ENCODE peak calls at places on chromosomes 11 and 22, in ten cellular contexts. One of them, this sample, is unnamed.

GRCh38 chr11:44763111-44763820 is 36.5 kb downstream of the TSPAN18 start:
- DNase-seq in HepG2: no peak
- DNase-seq in transverse colon: no peak
- DNase-seq in K562: no peak
- DNase-seq in GM23338: no peak
- DNase-seq in esophagus muscularis mucosa: no peak
- DNase-seq in sigmoid colon: peak; percentile 35
- DNase-seq in HCT116: no peak
- DNase-seq in suprapubic skin: no peak
- DNase-seq in stomach: no peak
- DNase-seq in this sample: no peak

GRCh38 chr11:73996161-73996747 is 12.6 kb downstream of the UCP3 start:
- DNase-seq in HCT116: no peak
- DNase-seq in GM23338: no peak
- DNase-seq in esophagus muscularis mucosa: no peak
- DNase-seq in suprapubic skin: no peak
- DNase-seq in HepG2: no peak
- DNase-seq in K562: no peak
- DNase-seq in stomach: no peak
- DNase-seq in sigmoid colon: peak; percentile 8
- DNase-seq in transverse colon: peak; percentile 25
- DNase-seq in this sample: no peak

GRCh38 chr11:79076526-79077115 is 364.2 kb downstream of the TENM4 start:
- DNase-seq in sigmoid colon: no peak
- DNase-seq in stomach: peak; percentile 50
- DNase-seq in esophagus muscularis mucosa: no peak
- DNase-seq in K562: peak; percentile 55
- DNase-seq in transverse colon: peak; percentile 47
- DNase-seq in GM23338: peak; percentile 75
- DNase-seq in suprapubic skin: no peak
- DNase-seq in HCT116: peak; percentile 32
- DNase-seq in HepG2: peak; percentile 30
- DNase-seq in this sample: no peak

GRCh38 chr22:41579297-41579996 is 10.2 kb downstream of the PMM1 start:
- DNase-seq in sigmoid colon: no peak
- DNase-seq in esophagus muscularis mucosa: no peak
- DNase-seq in stomach: no peak
- DNase-seq in GM23338: no peak
- DNase-seq in HepG2: no peak
- DNase-seq in suprapubic skin: no peak
- DNase-seq in K562: no peak
- DNase-seq in HCT116: no peak
- DNase-seq in transverse colon: no peak
- DNase-seq in this sample: no peak

GRCh38 chr11:12287009-12287373 is 90.4 kb upstream of the PARVA start:
- DNase-seq in transverse colon: peak; percentile 35
- DNase-seq in suprapubic skin: peak; percentile 51
- DNase-seq in GM23338: no peak
- DNase-seq in HCT116: peak; percentile 47
- DNase-seq in K562: no peak
- DNase-seq in HepG2: peak; percentile 36
- DNase-seq in esophagus muscularis mucosa: peak; percentile 91
- DNase-seq in stomach: peak; percentile 24
- DNase-seq in sigmoid colon: peak; percentile 87
- DNase-seq in this sample: no peak

GRCh38 chr11:73716153-73717056 is 44.5 kb downstream of the RAB6A start:
- DNase-seq in transverse colon: no peak
- DNase-seq in sigmoid colon: no peak
- DNase-seq in HCT116: no peak
- DNase-seq in HepG2: peak; percentile 4
- DNase-seq in GM23338: no peak
- DNase-seq in stomach: no peak
- DNase-seq in esophagus muscularis mucosa: no peak
- DNase-seq in suprapubic skin: no peak
- DNase-seq in K562: no peak
- DNase-seq in this sample: no peak

GRCh38 chr11:81804858-81805257 is 928.8 kb downstream of the FAM181B start:
- DNase-seq in esophagus muscularis mucosa: no peak
- DNase-seq in HCT116: no peak
- DNase-seq in stomach: no peak
- DNase-seq in HepG2: no peak
- DNase-seq in sigmoid colon: no peak
- DNase-seq in suprapubic skin: no peak
- DNase-seq in transverse colon: no peak
- DNase-seq in K562: no peak
- DNase-seq in GM23338: no peak
- DNase-seq in this sample: no peak

GRCh38 chr11:24588075-24588474 is 91.2 kb downstream of the LUZP2 start:
- DNase-seq in suprapubic skin: no peak
- DNase-seq in esophagus muscularis mucosa: no peak
- DNase-seq in K562: no peak
- DNase-seq in stomach: no peak
- DNase-seq in HCT116: no peak
- DNase-seq in HepG2: no peak
- DNase-seq in transverse colon: no peak
- DNase-seq in sigmoid colon: no peak
- DNase-seq in GM23338: no peak
- DNase-seq in this sample: no peak

GRCh38 chr11:44574620-44575287 is 9.3 kb downstream of the CD82 start:
- DNase-seq in suprapubic skin: no peak
- DNase-seq in GM23338: no peak
- DNase-seq in HepG2: no peak
- DNase-seq in transverse colon: no peak
- DNase-seq in HCT116: no peak
- DNase-seq in K562: no peak
- DNase-seq in stomach: peak; percentile 53
- DNase-seq in sigmoid colon: no peak
- DNase-seq in esophagus muscularis mucosa: no peak
- DNase-seq in this sample: peak; percentile 72

GRCh38 chr11:3132271-3132781 is 32.8 kb downstream of the OSBPL5 start:
- DNase-seq in transverse colon: peak; percentile 4
- DNase-seq in K562: no peak
- DNase-seq in HepG2: no peak
- DNase-seq in esophagus muscularis mucosa: no peak
- DNase-seq in stomach: no peak
- DNase-seq in GM23338: no peak
- DNase-seq in HCT116: no peak
- DNase-seq in suprapubic skin: peak; percentile 57
- DNase-seq in sigmoid colon: peak; percentile 46
- DNase-seq in this sample: no peak

GRCh38 chr22:44085743-44086741 is 61.9 kb downstream of the PARVB start:
- DNase-seq in suprapubic skin: no peak
- DNase-seq in esophagus muscularis mucosa: peak; percentile 94
- DNase-seq in GM23338: peak; percentile 77
- DNase-seq in sigmoid colon: peak; percentile 90
- DNase-seq in HCT116: peak; percentile 52
- DNase-seq in stomach: peak; percentile 85
- DNase-seq in K562: peak; percentile 17
- DNase-seq in transverse colon: peak; percentile 72
- DNase-seq in HepG2: peak; percentile 43
- DNase-seq in this sample: no peak

GRCh38 chr11:128297111-128297651 is 290.2 kb downstream of the ETS1 start:
- DNase-seq in GM23338: no peak
- DNase-seq in suprapubic skin: no peak
- DNase-seq in esophagus muscularis mucosa: no peak
- DNase-seq in sigmoid colon: no peak
- DNase-seq in HCT116: no peak
- DNase-seq in HepG2: no peak
- DNase-seq in K562: no peak
- DNase-seq in stomach: peak; percentile 30
- DNase-seq in transverse colon: no peak
- DNase-seq in this sample: no peak

GRCh38 chr11:18668131-18668530 is 30.4 kb upstream of the TMEM86A start:
- DNase-seq in GM23338: peak; percentile 8
- DNase-seq in K562: no peak
- DNase-seq in transverse colon: no peak
- DNase-seq in suprapubic skin: no peak
- DNase-seq in sigmoid colon: no peak
- DNase-seq in stomach: no peak
- DNase-seq in HepG2: no peak
- DNase-seq in esophagus muscularis mucosa: no peak
- DNase-seq in HCT116: no peak
- DNase-seq in this sample: no peak

GRCh38 chr22:46622081-46622521 is 1.9 kb downstream of the GRAMD4 start:
- DNase-seq in GM23338: no peak
- DNase-seq in HepG2: no peak
- DNase-seq in sigmoid colon: peak; percentile 81
- DNase-seq in esophagus muscularis mucosa: no peak
- DNase-seq in suprapubic skin: no peak
- DNase-seq in K562: no peak
- DNase-seq in transverse colon: no peak
- DNase-seq in stomach: no peak
- DNase-seq in HCT116: no peak
- DNase-seq in this sample: no peak

GRCh38 chr11:128663824-128664223 is 30.0 kb upstream of the FLI1 start:
- DNase-seq in esophagus muscularis mucosa: no peak
- DNase-seq in GM23338: no peak
- DNase-seq in HCT116: no peak
- DNase-seq in stomach: no peak
- DNase-seq in K562: no peak
- DNase-seq in sigmoid colon: no peak
- DNase-seq in HepG2: no peak
- DNase-seq in transverse colon: no peak
- DNase-seq in suprapubic skin: no peak
- DNase-seq in this sample: no peak

GRCh38 chr11:57210731-57211335 is 26.2 kb downstream of the APLNR start:
- DNase-seq in K562: no peak
- DNase-seq in esophagus muscularis mucosa: no peak
- DNase-seq in stomach: no peak
- DNase-seq in transverse colon: no peak
- DNase-seq in HepG2: no peak
- DNase-seq in suprapubic skin: no peak
- DNase-seq in HCT116: no peak
- DNase-seq in GM23338: peak; percentile 9
- DNase-seq in sigmoid colon: no peak
- DNase-seq in this sample: no peak

GRCh38 chr11:120179071-120179672 is 31.7 kb upstream of the OAF start:
- DNase-seq in GM23338: no peak
- DNase-seq in sigmoid colon: no peak
- DNase-seq in suprapubic skin: peak; percentile 49
- DNase-seq in esophagus muscularis mucosa: peak; percentile 74
- DNase-seq in K562: no peak
- DNase-seq in stomach: no peak
- DNase-seq in HCT116: no peak
- DNase-seq in HepG2: no peak
- DNase-seq in transverse colon: no peak
- DNase-seq in this sample: no peak

GRCh38 chr11:111269146-111269868 is 23.8 kb downstream of the POU2AF2 start:
- DNase-seq in esophagus muscularis mucosa: peak; percentile 14
- DNase-seq in HepG2: peak; percentile 81
- DNase-seq in sigmoid colon: no peak
- DNase-seq in GM23338: no peak
- DNase-seq in transverse colon: no peak
- DNase-seq in HCT116: no peak
- DNase-seq in stomach: no peak
- DNase-seq in suprapubic skin: no peak
- DNase-seq in K562: no peak
- DNase-seq in this sample: no peak
- TF ChIP-seq POLR2AphosphoS5 in esophagus muscularis mucosa: no peak
- TF ChIP-seq POLR2AphosphoS5 in HepG2: no peak
- TF ChIP-seq POLR2AphosphoS5 in sigmoid colon: no peak
- TF ChIP-seq POLR2AphosphoS5 in GM23338: no peak
- TF ChIP-seq POLR2AphosphoS5 in transverse colon: no peak
- TF ChIP-seq POLR2AphosphoS5 in HCT116: no peak
- TF ChIP-seq POLR2AphosphoS5 in stomach: no peak
- TF ChIP-seq POLR2AphosphoS5 in suprapubic skin: no peak
- TF ChIP-seq POLR2AphosphoS5 in K562: no peak
- TF ChIP-seq POLR2AphosphoS5 in this sample: no peak

GRCh38 chr11:104799251-104799650 is 99.0 kb downstream of the CASP12 start:
- DNase-seq in GM23338: no peak
- DNase-seq in transverse colon: no peak
- DNase-seq in K562: no peak
- DNase-seq in esophagus muscularis mucosa: no peak
- DNase-seq in suprapubic skin: no peak
- DNase-seq in HCT116: no peak
- DNase-seq in sigmoid colon: no peak
- DNase-seq in HepG2: no peak
- DNase-seq in stomach: no peak
- DNase-seq in this sample: no peak

GRCh38 chr11:104792861-104793260 is 105.4 kb downstream of the CASP12 start:
- DNase-seq in esophagus muscularis mucosa: no peak
- DNase-seq in HCT116: no peak
- DNase-seq in transverse colon: no peak
- DNase-seq in stomach: no peak
- DNase-seq in sigmoid colon: no peak
- DNase-seq in K562: no peak
- DNase-seq in suprapubic skin: no peak
- DNase-seq in HepG2: no peak
- DNase-seq in GM23338: peak; percentile 27
- DNase-seq in this sample: no peak

GRCh38 chr11:104803770-104804169 is 94.5 kb downstream of the CASP12 start:
- DNase-seq in suprapubic skin: no peak
- DNase-seq in K562: no peak
- DNase-seq in sigmoid colon: no peak
- DNase-seq in HepG2: no peak
- DNase-seq in GM23338: no peak
- DNase-seq in HCT116: no peak
- DNase-seq in transverse colon: no peak
- DNase-seq in esophagus muscularis mucosa: no peak
- DNase-seq in stomach: no peak
- DNase-seq in this sample: no peak

GRCh38 chr11:104795511-104796213 is 102.6 kb downstream of the CASP12 start:
- DNase-seq in HCT116: no peak
- DNase-seq in GM23338: no peak
- DNase-seq in stomach: no peak
- DNase-seq in transverse colon: no peak
- DNase-seq in esophagus muscularis mucosa: no peak
- DNase-seq in HepG2: no peak
- DNase-seq in sigmoid colon: no peak
- DNase-seq in K562: no peak
- DNase-seq in suprapubic skin: no peak
- DNase-seq in this sample: no peak

GRCh38 chr11:104798794-104799193 is 99.5 kb downstream of the CASP12 start:
- DNase-seq in HCT116: no peak
- DNase-seq in transverse colon: no peak
- DNase-seq in esophagus muscularis mucosa: no peak
- DNase-seq in suprapubic skin: no peak
- DNase-seq in HepG2: no peak
- DNase-seq in K562: no peak
- DNase-seq in GM23338: no peak
- DNase-seq in sigmoid colon: no peak
- DNase-seq in stomach: no peak
- DNase-seq in this sample: no peak
- H3K4me3 ChIP-seq in HCT116: no peak overlapping the region
- H3K4me3 ChIP-seq in transverse colon: no peak overlapping the region
- H3K4me3 ChIP-seq in esophagus muscularis mucosa: peak overlapping the region; percentile 33
- H3K4me3 ChIP-seq in suprapubic skin: no peak overlapping the region
- H3K4me3 ChIP-seq in HepG2: no peak overlapping the region
- H3K4me3 ChIP-seq in K562: no peak overlapping the region
- H3K4me3 ChIP-seq in GM23338: no peak overlapping the region
- H3K4me3 ChIP-seq in sigmoid colon: no peak overlapping the region
- H3K4me3 ChIP-seq in stomach: peak overlapping the region; percentile 3
- H3K4me3 ChIP-seq in this sample: peak overlapping the region; percentile 11

GRCh38 chr11:14480716-14481115 is 18.9 kb downstream of the COPB1 start:
- DNase-seq in GM23338: no peak
- DNase-seq in transverse colon: no peak
- DNase-seq in HCT116: no peak
- DNase-seq in stomach: no peak
- DNase-seq in HepG2: no peak
- DNase-seq in suprapubic skin: no peak
- DNase-seq in K562: no peak
- DNase-seq in sigmoid colon: no peak
- DNase-seq in esophagus muscularis mucosa: no peak
- DNase-seq in this sample: no peak
- H3K4me1 ChIP-seq in GM23338: no peaks in the 10 kb centered on the region
- H3K4me1 ChIP-seq in transverse colon: no peaks in the 10 kb centered on the region
- H3K4me1 ChIP-seq in HCT116: no peaks in the 10 kb centered on the region
- H3K4me1 ChIP-seq in stomach: no peaks in the 10 kb centered on the region
- H3K4me1 ChIP-seq in HepG2: no peaks in the 10 kb centered on the region
- H3K4me1 ChIP-seq in suprapubic skin: no peaks in the 10 kb centered on the region
- H3K4me1 ChIP-seq in K562: no peaks in the 10 kb centered on the region
- H3K4me1 ChIP-seq in sigmoid colon: no peaks in the 10 kb centered on the region
- H3K4me1 ChIP-seq in esophagus muscularis mucosa: no peaks in the 10 kb centered on the region
- H3K4me1 ChIP-seq in this sample: no peaks in the 10 kb centered on the region

GRCh38 chr11:27108809-27109208 is 68.2 kb downstream of the BBOX1 start:
- DNase-seq in HepG2: no peak
- DNase-seq in sigmoid colon: no peak
- DNase-seq in esophagus muscularis mucosa: no peak
- DNase-seq in stomach: no peak
- DNase-seq in transverse colon: no peak
- DNase-seq in GM23338: no peak
- DNase-seq in K562: no peak
- DNase-seq in HCT116: no peak
- DNase-seq in suprapubic skin: no peak
- DNase-seq in this sample: no peak
- TF ChIP-seq POLR2AphosphoS5 in HepG2: no peak
- TF ChIP-seq POLR2AphosphoS5 in sigmoid colon: no peak
- TF ChIP-seq POLR2AphosphoS5 in esophagus muscularis mucosa: no peak
- TF ChIP-seq POLR2AphosphoS5 in stomach: no peak
- TF ChIP-seq POLR2AphosphoS5 in transverse colon: no peak
- TF ChIP-seq POLR2AphosphoS5 in GM23338: no peak
- TF ChIP-seq POLR2AphosphoS5 in K562: no peak
- TF ChIP-seq POLR2AphosphoS5 in HCT116: no peak
- TF ChIP-seq POLR2AphosphoS5 in suprapubic skin: no peak
- TF ChIP-seq POLR2AphosphoS5 in this sample: no peak